ENCODE peak calls at places on chromosomes 11 and 22, in six cellular contexts. One of them, this sample, is unnamed.

GRCh38 chr11:121112498-121113455 is 11.7 kb downstream of the TECTA start:
- DNase-seq in NCI-H748 treated with DMSO at 0.1 percent for 48 hours: peak
- DNase-seq in activated T-helper 1 cell treated with Interleukin-2 at 50 U/mL for 16 hours: no peak
- DNase-seq in T-helper 2 cell: peak
- DNase-seq in EL: peak
- DNase-seq in fibroblast of mammary gland: peak
- DNase-seq in this sample: no peak

GRCh38 chr22:48442663-48443062 is 1385.0 kb downstream of the BRD1 start:
- DNase-seq in EL: no peak
- DNase-seq in NCI-H748 treated with DMSO at 0.1 percent for 48 hours: no peak
- DNase-seq in fibroblast of mammary gland: no peak
- DNase-seq in activated T-helper 1 cell treated with Interleukin-2 at 50 U/mL for 16 hours: no peak
- DNase-seq in T-helper 2 cell: no peak
- DNase-seq in this sample: no peak

GRCh38 chr11:64769283-64769682 is 9.1 kb downstream of the SF1 start:
- DNase-seq in EL: no peak
- DNase-seq in activated T-helper 1 cell treated with Interleukin-2 at 50 U/mL for 16 hours: no peak
- DNase-seq in fibroblast of mammary gland: no peak
- DNase-seq in NCI-H748 treated with DMSO at 0.1 percent for 48 hours: no peak
- DNase-seq in T-helper 2 cell: no peak
- DNase-seq in this sample: no peak

GRCh38 chr22:31680764-31681624 is 19.0 kb upstream of the PISD start:
- DNase-seq in activated T-helper 1 cell treated with Interleukin-2 at 50 U/mL for 16 hours: no peak
- DNase-seq in T-helper 2 cell: no peak
- DNase-seq in fibroblast of mammary gland: peak
- DNase-seq in NCI-H748 treated with DMSO at 0.1 percent for 48 hours: no peak
- DNase-seq in EL: peak
- DNase-seq in this sample: no peak

GRCh38 chr22:28983788-28984441 is 77.7 kb downstream of the C22orf31 start:
- DNase-seq in activated T-helper 1 cell treated with Interleukin-2 at 50 U/mL for 16 hours: no peak
- DNase-seq in T-helper 2 cell: no peak
- DNase-seq in fibroblast of mammary gland: peak
- DNase-seq in NCI-H748 treated with DMSO at 0.1 percent for 48 hours: no peak
- DNase-seq in EL: no peak
- DNase-seq in this sample: no peak

GRCh38 chr11:85752201-85752889 is 58.6 kb downstream of the SYTL2 start:
- DNase-seq in NCI-H748 treated with DMSO at 0.1 percent for 48 hours: no peak
- DNase-seq in EL: no peak
- DNase-seq in T-helper 2 cell: peak
- DNase-seq in fibroblast of mammary gland: no peak
- DNase-seq in activated T-helper 1 cell treated with Interleukin-2 at 50 U/mL for 16 hours: no peak
- DNase-seq in this sample: no peak

GRCh38 chr11:109123811-109124787 is 297.9 kb upstream of the C11orf87 start:
- DNase-seq in NCI-H748 treated with DMSO at 0.1 percent for 48 hours: no peak
- DNase-seq in EL: peak
- DNase-seq in activated T-helper 1 cell treated with Interleukin-2 at 50 U/mL for 16 hours: no peak
- DNase-seq in fibroblast of mammary gland: peak
- DNase-seq in T-helper 2 cell: no peak
- DNase-seq in this sample: no peak

GRCh38 chr11:1203505-1204271 is 19.2 kb upstream of the MUC5B start:
- DNase-seq in T-helper 2 cell: no peak
- DNase-seq in activated T-helper 1 cell treated with Interleukin-2 at 50 U/mL for 16 hours: no peak
- DNase-seq in EL: no peak
- DNase-seq in NCI-H748 treated with DMSO at 0.1 percent for 48 hours: no peak
- DNase-seq in fibroblast of mammary gland: no peak
- DNase-seq in this sample: no peak

GRCh38 chr22:23613193-23613973 is 18.7 kb downstream of the DRICH1 start:
- DNase-seq in fibroblast of mammary gland: peak
- DNase-seq in activated T-helper 1 cell treated with Interleukin-2 at 50 U/mL for 16 hours: no peak
- DNase-seq in T-helper 2 cell: no peak
- DNase-seq in NCI-H748 treated with DMSO at 0.1 percent for 48 hours: no peak
- DNase-seq in EL: no peak
- DNase-seq in this sample: no peak

GRCh38 chr11:206516-207212 is 535 bp downstream of the BET1L start:
- DNase-seq in activated T-helper 1 cell treated with Interleukin-2 at 50 U/mL for 16 hours: peak
- DNase-seq in T-helper 2 cell: peak
- DNase-seq in NCI-H748 treated with DMSO at 0.1 percent for 48 hours: no peak
- DNase-seq in fibroblast of mammary gland: peak
- DNase-seq in EL: peak
- DNase-seq in this sample: peak

GRCh38 chr11:65059959-65060824 is 1.8 kb upstream of the NAALADL1 start:
- DNase-seq in EL: no peak
- DNase-seq in fibroblast of mammary gland: no peak
- DNase-seq in NCI-H748 treated with DMSO at 0.1 percent for 48 hours: no peak
- DNase-seq in T-helper 2 cell: peak
- DNase-seq in activated T-helper 1 cell treated with Interleukin-2 at 50 U/mL for 16 hours: no peak
- DNase-seq in this sample: no peak

GRCh38 chr11:26700536-26701235 is 21.2 kb downstream of the SLC5A12 start:
- DNase-seq in EL: no peak
- DNase-seq in activated T-helper 1 cell treated with Interleukin-2 at 50 U/mL for 16 hours: no peak
- DNase-seq in NCI-H748 treated with DMSO at 0.1 percent for 48 hours: no peak
- DNase-seq in fibroblast of mammary gland: no peak
- DNase-seq in T-helper 2 cell: no peak
- DNase-seq in this sample: no peak

GRCh38 chr11:102546923-102547471 is 16.4 kb upstream of the MMP7 start:
- DNase-seq in activated T-helper 1 cell treated with Interleukin-2 at 50 U/mL for 16 hours: no peak
- DNase-seq in NCI-H748 treated with DMSO at 0.1 percent for 48 hours: no peak
- DNase-seq in EL: no peak
- DNase-seq in fibroblast of mammary gland: no peak
- DNase-seq in T-helper 2 cell: no peak
- DNase-seq in this sample: no peak

GRCh38 chr22:20552913-20553401 is 45.5 kb downstream of the MED15 start:
- DNase-seq in fibroblast of mammary gland: peak
- DNase-seq in activated T-helper 1 cell treated with Interleukin-2 at 50 U/mL for 16 hours: no peak
- DNase-seq in EL: peak
- DNase-seq in NCI-H748 treated with DMSO at 0.1 percent for 48 hours: no peak
- DNase-seq in T-helper 2 cell: no peak
- DNase-seq in this sample: no peak

GRCh38 chr11:12725863-12726666 is 51.8 kb downstream of the TEAD1 start:
- DNase-seq in NCI-H748 treated with DMSO at 0.1 percent for 48 hours: no peak
- DNase-seq in T-helper 2 cell: no peak
- DNase-seq in activated T-helper 1 cell treated with Interleukin-2 at 50 U/mL for 16 hours: no peak
- DNase-seq in EL: peak
- DNase-seq in fibroblast of mammary gland: peak
- DNase-seq in this sample: no peak

GRCh38 chr22:37631448-37632173 is 7.9 kb upstream of the SH3BP1 start:
- DNase-seq in T-helper 2 cell: peak
- DNase-seq in EL: no peak
- DNase-seq in activated T-helper 1 cell treated with Interleukin-2 at 50 U/mL for 16 hours: no peak
- DNase-seq in NCI-H748 treated with DMSO at 0.1 percent for 48 hours: no peak
- DNase-seq in fibroblast of mammary gland: no peak
- DNase-seq in this sample: no peak

GRCh38 chr11:117221775-117222517 is 9.9 kb downstream of the PCSK7 start:
- DNase-seq in T-helper 2 cell: no peak
- DNase-seq in NCI-H748 treated with DMSO at 0.1 percent for 48 hours: no peak
- DNase-seq in EL: peak
- DNase-seq in activated T-helper 1 cell treated with Interleukin-2 at 50 U/mL for 16 hours: no peak
- DNase-seq in fibroblast of mammary gland: peak
- DNase-seq in this sample: no peak

GRCh38 chr11:11373934-11374333 is 20.9 kb upstream of the CSNK2A3 start:
- DNase-seq in NCI-H748 treated with DMSO at 0.1 percent for 48 hours: no peak
- DNase-seq in fibroblast of mammary gland: no peak
- DNase-seq in activated T-helper 1 cell treated with Interleukin-2 at 50 U/mL for 16 hours: no peak
- DNase-seq in T-helper 2 cell: no peak
- DNase-seq in EL: no peak
- DNase-seq in this sample: no peak

GRCh38 chr22:18988958-18989357 is 52.9 kb upstream of the PRODH start:
- DNase-seq in activated T-helper 1 cell treated with Interleukin-2 at 50 U/mL for 16 hours: no peak
- DNase-seq in EL: no peak
- DNase-seq in NCI-H748 treated with DMSO at 0.1 percent for 48 hours: no peak
- DNase-seq in fibroblast of mammary gland: no peak
- DNase-seq in T-helper 2 cell: no peak
- DNase-seq in this sample: no peak

GRCh38 chr11:7501251-7501650 is 12.5 kb upstream of the PPFIBP2 start:
- DNase-seq in activated T-helper 1 cell treated with Interleukin-2 at 50 U/mL for 16 hours: no peak
- DNase-seq in NCI-H748 treated with DMSO at 0.1 percent for 48 hours: no peak
- DNase-seq in T-helper 2 cell: no peak
- DNase-seq in fibroblast of mammary gland: no peak
- DNase-seq in EL: no peak
- DNase-seq in this sample: no peak

GRCh38 chr22:30617819-30618218 is 10.8 kb downstream of the TCN2 start:
- DNase-seq in T-helper 2 cell: no peak
- DNase-seq in activated T-helper 1 cell treated with Interleukin-2 at 50 U/mL for 16 hours: no peak
- DNase-seq in EL: no peak
- DNase-seq in NCI-H748 treated with DMSO at 0.1 percent for 48 hours: no peak
- DNase-seq in fibroblast of mammary gland: no peak
- DNase-seq in this sample: no peak